ENCODE peak calls at places on chromosomes 3 and 15, in five cellular contexts. Q is kidney epithelial cell, D is D341Med, U is mesothelial cell of epicardium, P is NCI-H146. M is an unnamed sample.

GRCh38 chr3:127233371-127233770 is 40.4 kb downstream of the PRR23E start:
- DNase-seq in Q (no peak), D (no peak), U (no peak), P (no peak), M (no peak)

GRCh38 chr15:48170981-48171380 is 7.1 kb downstream of the MYEF2 start:
- DNase-seq in Q (no peak), D (peak; percentile 26), U (no peak), P (peak; percentile 59), M (peak; percentile 11)

GRCh38 chr3:63429905-63430304 is 151.8 kb downstream of the SYNPR start:
- DNase-seq in Q (no peak), D (no peak), U (no peak), P (no peak), M (no peak)

GRCh38 chr15:88932875-88933330 is 19.7 kb upstream of the MFGE8 start:
- DNase-seq in Q (no peak), D (no peak), U (no peak), P (no peak), M (no peak)

GRCh38 chr3:139319428-139320402 is 24.1 kb upstream of the MRPS22 start:
- DNase-seq in Q (no peak), D (no peak), U (no peak), P (peak; percentile 34), M (peak; percentile 23)

GRCh38 chr15:85581495-85581894 is 201.1 kb downstream of the AKAP13 start:
- DNase-seq in Q (no peak), D (no peak), U (no peak), P (no peak), M (no peak)

GRCh38 chr3:132317229-132317948 is at the start of gene ACP3:
- DNase-seq in Q (no peak), D (no peak), U (peak; percentile 52), P (no peak), M (no peak)

GRCh38 chr3:62604301-62604700 is 231.0 kb upstream of the FEZF2 start:
- DNase-seq in Q (peak; percentile 91), D (no peak), U (no peak), P (no peak), M (no peak)

GRCh38 chr15:58473720-58474119 is 41.9 kb downstream of the LIPC start:
- DNase-seq in Q (peak; percentile 91), D (no peak), U (no peak), P (no peak), M (no peak)

GRCh38 chr3:44198265-44198956 is 43.3 kb upstream of the TOPAZ1 start:
- DNase-seq in Q (peak; percentile 28), D (peak; percentile 75), U (peak; percentile 78), P (peak; percentile 29), M (peak; percentile 55)

GRCh38 chr15:70493787-70494514 is 269.4 kb downstream of the UACA start:
- DNase-seq in Q (no peak), D (peak; percentile 63), U (no peak), P (no peak), M (peak; percentile 8)

GRCh38 chr15:81106560-81106959 is 27.5 kb upstream of the CFAP161 start:
- DNase-seq in Q (no peak), D (peak; percentile 65), U (peak; percentile 48), P (peak; percentile 22), M (peak; percentile 39)

GRCh38 chr15:78929536-78930264 is 15.1 kb downstream of the CTSH start:
- DNase-seq in Q (no peak), D (peak; percentile 22), U (no peak), P (peak; percentile 4), M (no peak)

GRCh38 chr3:193777524-193777923 is 184.5 kb downstream of the OPA1 start:
- DNase-seq in Q (no peak), D (no peak), U (no peak), P (no peak), M (peak; percentile 82)

GRCh38 chr3:156626104-156626503 is 48.3 kb upstream of the TIPARP start:
- DNase-seq in Q (no peak), D (no peak), U (no peak), P (peak; percentile 39), M (no peak)

GRCh38 chr15:48565560-48566482 is 79.7 kb downstream of the FBN1 start:
- DNase-seq in Q (peak; percentile 23), D (no peak), U (no peak), P (no peak), M (no peak)

GRCh38 chr15:59997070-59997701 is 6.9 kb upstream of the FOXB1 start:
- DNase-seq in Q (no peak), D (peak; percentile 46), U (no peak), P (peak; percentile 88), M (no peak)

GRCh38 chr3:99549918-99550603 is 88.3 kb upstream of the COL8A1 start:
- DNase-seq in Q (no peak), D (no peak), U (no peak), P (no peak), M (no peak)

GRCh38 chr3:15839568-15839967 is 41.8 kb upstream of the ANKRD28 start:
- DNase-seq in Q (no peak), D (no peak), U (no peak), P (no peak), M (no peak)

GRCh38 chr3:13718437-13718836 is 161.4 kb downstream of the WNT7A start:
- DNase-seq in Q (no peak), D (peak; percentile 29), U (peak; percentile 31), P (no peak), M (peak; percentile 61)

GRCh38 chr3:153052096-153052460 is 109.9 kb upstream of the RAP2B start:
- DNase-seq in Q (peak; percentile 95), D (no peak), U (no peak), P (no peak), M (peak; percentile 6)

GRCh38 chr15:93348711-93349110 is 259.7 kb upstream of the RGMA start:
- DNase-seq in Q (no peak), D (no peak), U (no peak), P (no peak), M (no peak)

GRCh38 chr3:105979961-105980360 is 111.1 kb upstream of the CBLB start:
- DNase-seq in Q (no peak), D (no peak), U (no peak), P (no peak), M (no peak)

GRCh38 chr3:120093923-120094775 is at the start of gene GSK3B:
- DNase-seq in Q (no peak), D (peak; percentile 90), U (peak; percentile 100), P (peak; percentile 93), M (peak; percentile 48)

GRCh38 chr3:146037697-146038096 is 123.3 kb downstream of the PLOD2 start:
- DNase-seq in Q (no peak), D (no peak), U (no peak), P (no peak), M (no peak)

GRCh38 chr15:66489179-66489791 is 8.3 kb downstream of the SNAPC5 start:
- DNase-seq in Q (no peak), D (no peak), U (no peak), P (no peak), M (no peak)